ENCODE peak calls at places on chromosomes 13 and 19, in four cellular contexts. Z is esophagus muscularis mucosa, T is astrocyte of the spinal cord, L is psoas muscle. G is an unnamed sample.

GRCh38 chr19:4519521-4520277 is 1.4 kb upstream of the PLIN4 start:
- DNase-seq in Z (no peak), T (no peak), L (no peak), G (no peak)

GRCh38 chr19:16328824-16329482 is 4.3 kb downstream of the KLF2 start:
- DNase-seq in Z (no peak), T (peak), L (no peak), G (no peak)

GRCh38 chr13:26957163-26957562 is 196.6 kb upstream of the GPR12 start:
- DNase-seq in Z (no peak), T (no peak), L (no peak), G (no peak)

GRCh38 chr19:36547001-36547732 is 19.1 kb upstream of the ZNF260 start:
- DNase-seq in Z (no peak), T (peak), L (no peak), G (no peak)

GRCh38 chr13:72194531-72194930 is 327.5 kb upstream of the DACH1 start:
- DNase-seq in Z (no peak), T (no peak), L (no peak), G (no peak)

GRCh38 chr19:7397687-7398086 is 49.0 kb downstream of the ARHGEF18 start:
- DNase-seq in Z (no peak), T (peak), L (no peak), G (no peak)

GRCh38 chr13:37306778-37307544 is 201.5 kb upstream of the CSNK1A1L start:
- DNase-seq in Z (no peak), T (peak), L (no peak), G (no peak)

GRCh38 chr13:59337070-59337469 is 826.7 kb downstream of the DIAPH3 start:
- DNase-seq in Z (no peak), T (no peak), L (no peak), G (no peak)

GRCh38 chr13:99323488-99323887 is 16.3 kb upstream of the GPR183 start:
- DNase-seq in Z (no peak), T (no peak), L (no peak), G (no peak)

GRCh38 chr19:48674921-48675824 is 2.4 kb upstream of the NTN5 start:
- DNase-seq in Z (peak), T (peak), L (peak), G (peak)

GRCh38 chr13:114008964-114009589 is 35.2 kb upstream of the C13orf46 start:
- DNase-seq in Z (no peak), T (no peak), L (no peak), G (no peak)

GRCh38 chr13:99258210-99258860 is at the start of gene GPR18:
- DNase-seq in Z (no peak), T (no peak), L (no peak), G (no peak)

GRCh38 chr13:106506286-106506685 is 29.2 kb downstream of the EFNB2 start:
- DNase-seq in Z (no peak), T (no peak), L (no peak), G (no peak)

GRCh38 chr19:55251296-55252081 is 7.3 kb downstream of the PPP6R1 start:
- DNase-seq in Z (no peak), T (peak), L (no peak), G (no peak)

GRCh38 chr19:17654993-17655392 is 33.2 kb downstream of the UNC13A start:
- DNase-seq in Z (no peak), T (no peak), L (no peak), G (no peak)

GRCh38 chr19:2546128-2547032 is 70.5 kb downstream of the GADD45B start:
- DNase-seq in Z (peak), T (peak), L (peak), G (no peak)

GRCh38 chr19:45363861-45364459 is 6.4 kb downstream of the ERCC2 start:
- DNase-seq in Z (no peak), T (no peak), L (no peak), G (no peak)

GRCh38 chr19:13094771-13095392 is 7.8 kb downstream of the LYL1 start:
- DNase-seq in Z (no peak), T (no peak), L (no peak), G (no peak)

GRCh38 chr19:1627194-1627593 is 21.9 kb upstream of the UQCR11 start:
- DNase-seq in Z (no peak), T (no peak), L (no peak), G (no peak)

GRCh38 chr13:50016421-50016820 is 1.2 kb downstream of the KCNRG start:
- DNase-seq in Z (no peak), T (peak), L (no peak), G (no peak)

GRCh38 chr19:50753879-50754278 is 16.4 kb upstream of the GPR32 start:
- DNase-seq in Z (no peak), T (no peak), L (no peak), G (no peak)
- TF ChIP-seq CTCF in Z (no peak), T (no peak), L (no peak), G (no peak)

GRCh38 chr13:27962128-27962841 is 6.8 kb downstream of the CDX2 start:
- DNase-seq in Z (no peak), T (no peak), L (no peak), G (peak)

GRCh38 chr13:27959976-27960361 is 9.1 kb downstream of the CDX2 start:
- DNase-seq in Z (no peak), T (no peak), L (no peak), G (no peak)

GRCh38 chr13:27958928-27959539 is 10.1 kb downstream of the CDX2 start:
- DNase-seq in Z (peak), T (no peak), L (no peak), G (no peak)

GRCh38 chr13:27961227-27962085 is 7.7 kb downstream of the CDX2 start:
- DNase-seq in Z (no peak), T (no peak), L (no peak), G (no peak)

GRCh38 chr13:27960362-27961226 is 8.5 kb downstream of the CDX2 start:
- DNase-seq in Z (no peak), T (no peak), L (peak), G (no peak)
- TF ChIP-seq CTCF in Z (no peak), T (peak), L (peak), G (peak)

GRCh38 chr19:27774337-27774736 is 1438.6 kb downstream of the UQCRFS1 start:
- DNase-seq in Z (no peak), T (no peak), L (no peak), G (peak)
- TF ChIP-seq CTCF in Z (no peak), T (peak), L (no peak), G (no peak)

GRCh38 chr13:43071824-43072223 is 48.4 kb downstream of the DNAJC15 start:
- DNase-seq in Z (no peak), T (no peak), L (no peak), G (no peak)
- TF ChIP-seq CTCF in Z (no peak), T (no peak), L (no peak), G (no peak)